ENCODE peak calls at places on chromosome 2, in nine cellular contexts. U is fibroblast of mammary gland, W is HepG2, T is astrocyte of the cerebellum, V is A549, A is Peyer's patch, J is upper lobe of right lung, X is astrocyte, N is mesothelial cell of epicardium. O is an unnamed sample.

GRCh38 chr2:20457027-20457426 is 10.2 kb downstream of the RHOB start:
- DNase-seq in N (no peak), U (peak), J (no peak), X (peak), A (peak), T (no peak), W (no peak), V (no peak), O (no peak)

GRCh38 chr2:180520816-180521595 is 459.4 kb upstream of the UBE2E3 start:
- DNase-seq in N (no peak), A (no peak), V (peak), W (peak), J (no peak), X (peak), T (no peak), U (peak), O (peak)

GRCh38 chr2:72920317-72921087 is 3.2 kb downstream of the EMX1 start:
- DNase-seq in J (no peak), A (peak), U (peak), V (no peak), T (no peak), N (peak), X (peak), W (no peak), O (peak)

GRCh38 chr2:53435610-53436009 is 332.0 kb upstream of the CHAC2 start:
- DNase-seq in U (no peak), A (no peak), T (no peak), V (no peak), J (no peak), W (no peak), X (no peak), N (no peak), O (no peak)

GRCh38 chr2:82641781-82642180 is 1817.3 kb downstream of the SUCLG1 start:
- DNase-seq in W (no peak), J (no peak), V (no peak), N (no peak), A (no peak), X (peak), U (no peak), T (no peak), O (no peak)

GRCh38 chr2:118177318-118177717 is 89.0 kb downstream of the INSIG2 start:
- DNase-seq in V (no peak), J (no peak), W (no peak), T (no peak), X (no peak), A (no peak), N (no peak), U (no peak), O (no peak)

GRCh38 chr2:195411219-195411687 is 245.8 kb upstream of the SLC39A10 start:
- DNase-seq in V (no peak), J (no peak), X (peak), N (no peak), W (no peak), A (no peak), U (peak), T (peak), O (peak)

GRCh38 chr2:181038796-181039195 is 58.4 kb downstream of the UBE2E3 start:
- DNase-seq in A (no peak), U (peak), V (no peak), X (peak), N (no peak), T (no peak), J (no peak), W (no peak), O (no peak)

GRCh38 chr2:1377473-1377872 is 35.8 kb upstream of the TPO start:
- DNase-seq in A (no peak), U (no peak), J (no peak), N (no peak), T (no peak), X (no peak), V (no peak), W (no peak), O (no peak)

GRCh38 chr2:179059026-179059680 is 9.2 kb upstream of the CCDC141 start:
- DNase-seq in X (no peak), W (no peak), N (no peak), A (no peak), V (no peak), T (no peak), U (no peak), J (no peak), O (no peak)

GRCh38 chr2:237059155-237059875 is 26.4 kb upstream of the COPS8 start:
- DNase-seq in A (no peak), T (no peak), V (no peak), N (no peak), W (no peak), U (no peak), J (no peak), X (no peak), O (no peak)

GRCh38 chr2:113834057-113834720 is 55.7 kb upstream of the ACTR3 start:
- DNase-seq in A (no peak), X (no peak), J (no peak), N (no peak), W (no peak), U (no peak), T (no peak), V (no peak), O (no peak)

GRCh38 chr2:195929531-195929930 is 139.1 kb downstream of the DNAH7 start:
- DNase-seq in V (no peak), U (no peak), N (no peak), X (no peak), T (no peak), J (no peak), A (no peak), W (no peak), O (no peak)

GRCh38 chr2:129188451-129188850 is 791.0 kb upstream of the RAB6C start:
- DNase-seq in V (no peak), X (no peak), A (no peak), W (no peak), T (no peak), N (no peak), J (no peak), U (no peak), O (no peak)

GRCh38 chr2:140274891-140275290 is 1494.7 kb upstream of the NXPH2 start:
- DNase-seq in T (no peak), A (no peak), N (no peak), J (no peak), X (no peak), U (no peak), V (no peak), W (no peak), O (no peak)

GRCh38 chr2:148874868-148875341 is at the start of gene KIF5C:
- DNase-seq in V (peak), N (peak), A (peak), X (peak), U (peak), T (peak), W (peak), J (peak), O (peak)

GRCh38 chr2:1564506-1564905 is 151.2 kb downstream of the TPO start:
- DNase-seq in W (no peak), A (no peak), J (no peak), N (no peak), U (no peak), T (no peak), V (no peak), X (no peak), O (no peak)

GRCh38 chr2:111975053-111975552 is 76.7 kb downstream of the MERTK start:
- DNase-seq in T (peak), N (no peak), V (peak), U (peak), X (peak), A (peak), J (no peak), W (peak), O (peak)

GRCh38 chr2:72924353-72925240 is 7.3 kb downstream of the EMX1 start:
- DNase-seq in T (no peak), A (peak), X (no peak), W (no peak), J (peak), N (peak), U (no peak), V (no peak), O (no peak)

GRCh38 chr2:176575237-176575744 is 306.0 kb downstream of the MTX2 start:
- DNase-seq in X (no peak), A (no peak), W (no peak), J (no peak), U (no peak), N (no peak), V (no peak), T (no peak), O (no peak)

GRCh38 chr2:50529600-50530218 is 502.2 kb downstream of the NRXN1 start:
- DNase-seq in T (peak), A (no peak), W (peak), U (peak), X (peak), V (peak), N (no peak), J (no peak), O (peak)

GRCh38 chr2:124585277-124585676 is 560.2 kb downstream of the CNTNAP5 start:
- DNase-seq in A (no peak), W (peak), N (no peak), X (no peak), J (no peak), U (no peak), V (no peak), T (no peak), O (no peak)

GRCh38 chr2:37284386-37284785 is 40.2 kb downstream of the PRKD3 start:
- DNase-seq in T (no peak), W (no peak), J (no peak), N (no peak), X (no peak), A (no peak), U (peak), V (no peak), O (peak)

GRCh38 chr2:37282746-37283145 is 41.9 kb downstream of the PRKD3 start:
- DNase-seq in X (peak), J (no peak), A (no peak), U (no peak), N (no peak), T (no peak), V (no peak), W (no peak), O (peak)

GRCh38 chr2:37283207-37283606 is 41.4 kb downstream of the PRKD3 start:
- DNase-seq in V (no peak), J (no peak), X (peak), A (no peak), U (peak), N (no peak), W (no peak), T (peak), O (peak)

GRCh38 chr2:37276291-37276690 is 44.8 kb downstream of the NDUFAF7 start:
- DNase-seq in V (no peak), N (no peak), T (no peak), W (no peak), X (no peak), U (no peak), J (no peak), A (no peak), O (no peak)

GRCh38 chr2:37281916-37282315 is 42.7 kb downstream of the PRKD3 start:
- DNase-seq in X (no peak), N (no peak), W (no peak), A (no peak), J (no peak), U (no peak), V (no peak), T (no peak), O (no peak)
- TF ChIP-seq CTCF in X (no peak), N (no peak), W (peak), A (no peak), J (no peak), U (peak), V (peak), T (no peak), O (no peak)

GRCh38 chr2:142796161-142796560 is 81.3 kb upstream of the KYNU start:
- DNase-seq in T (no peak), W (peak), V (peak), N (no peak), J (no peak), X (no peak), U (no peak), A (no peak), O (no peak)
- TF ChIP-seq CTCF in T (no peak), W (peak), V (no peak), N (no peak), J (no peak), X (no peak), U (no peak), A (no peak), O (no peak)

DNA sequence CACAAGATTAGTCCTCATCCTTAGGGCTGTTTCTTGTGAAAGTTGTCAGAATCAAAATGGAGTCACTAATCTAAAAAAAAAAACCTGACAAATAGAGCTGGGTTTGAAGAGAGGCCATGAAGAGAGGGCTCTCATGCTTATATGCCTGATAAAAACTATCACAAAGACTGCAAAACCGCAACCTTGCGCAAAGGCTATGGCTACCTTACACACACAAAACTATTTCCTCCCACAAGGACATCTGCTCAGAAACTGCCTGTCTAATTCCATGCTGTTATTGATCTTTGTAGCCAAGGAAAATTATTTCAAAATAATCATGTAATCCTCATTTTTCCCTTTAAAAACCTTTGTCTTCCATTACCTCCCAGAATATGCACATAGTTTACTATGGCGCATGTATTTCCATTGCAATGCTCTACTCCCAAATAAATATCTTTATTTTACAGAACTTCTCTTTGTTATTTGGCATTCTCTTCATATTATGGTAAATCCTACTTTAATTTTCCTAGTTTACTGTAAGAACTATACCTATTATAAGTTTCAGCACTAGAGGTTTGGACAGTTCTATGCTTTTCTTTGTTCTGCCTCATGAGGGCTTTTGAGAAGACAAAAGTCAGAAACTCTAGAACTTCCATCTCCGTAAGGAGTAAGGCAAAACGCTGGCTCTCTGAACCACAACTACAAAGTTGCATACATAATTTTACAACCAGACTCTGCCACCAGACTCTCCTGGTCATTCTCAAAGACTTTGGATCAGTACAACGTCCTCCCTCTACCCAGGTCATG is 9.6 kb upstream of the DPYSL5 start:
- DNase-seq in A (no peak), J (no peak), W (no peak), T (peak), X (peak), U (peak), N (no peak), V (no peak), O (peak)
- TF ChIP-seq CTCF in A (no peak), J (no peak), W (no peak), T (no peak), X (no peak), U (no peak), N (no peak), V (no peak), O (peak)

DNA sequence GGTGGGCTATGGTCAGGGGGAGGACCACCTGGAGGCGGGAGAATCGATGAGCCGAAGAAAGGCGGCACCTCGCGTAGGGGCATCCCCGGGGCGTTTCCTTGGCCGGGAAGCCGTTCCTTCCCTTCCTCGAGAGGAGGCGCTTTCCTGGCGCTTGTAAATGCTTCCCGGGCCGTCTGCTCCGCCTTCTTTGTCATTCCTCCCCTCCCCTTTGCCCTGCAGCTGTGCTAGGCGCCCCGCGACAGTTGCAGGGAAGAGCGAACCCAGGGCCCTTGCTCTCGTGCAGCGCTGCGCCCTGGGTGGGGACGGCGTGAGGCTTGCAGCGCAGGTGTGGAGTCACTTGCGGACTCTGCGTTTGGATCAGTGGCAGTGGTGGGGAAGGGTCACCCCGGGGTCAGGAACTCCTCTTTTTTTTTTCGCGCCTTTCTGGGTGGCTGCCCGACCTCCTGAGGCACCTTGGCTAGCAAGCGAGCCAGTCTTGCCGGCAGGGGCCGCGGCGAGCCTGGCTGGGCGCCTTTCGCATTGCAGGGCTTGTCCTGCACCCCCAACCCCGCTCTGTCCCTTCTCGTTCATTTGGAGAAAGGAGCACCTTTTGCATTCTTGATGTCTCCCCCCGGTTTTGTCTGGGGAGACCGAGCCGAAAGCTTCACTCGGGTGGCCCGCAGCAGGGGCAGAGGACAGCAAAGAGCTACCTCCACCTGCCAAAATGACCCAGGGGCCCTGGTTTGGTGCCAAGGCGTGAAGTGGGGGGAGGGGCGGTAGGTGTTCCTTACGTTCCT is 858 bp downstream of the KCNS3 start:
- DNase-seq in J (peak), W (no peak), N (peak), V (peak), X (peak), A (peak), T (peak), U (peak), O (peak)
- TF ChIP-seq CTCF in J (peak), W (peak), N (no peak), V (no peak), X (no peak), A (no peak), T (peak), U (peak), O (peak)

DNA sequence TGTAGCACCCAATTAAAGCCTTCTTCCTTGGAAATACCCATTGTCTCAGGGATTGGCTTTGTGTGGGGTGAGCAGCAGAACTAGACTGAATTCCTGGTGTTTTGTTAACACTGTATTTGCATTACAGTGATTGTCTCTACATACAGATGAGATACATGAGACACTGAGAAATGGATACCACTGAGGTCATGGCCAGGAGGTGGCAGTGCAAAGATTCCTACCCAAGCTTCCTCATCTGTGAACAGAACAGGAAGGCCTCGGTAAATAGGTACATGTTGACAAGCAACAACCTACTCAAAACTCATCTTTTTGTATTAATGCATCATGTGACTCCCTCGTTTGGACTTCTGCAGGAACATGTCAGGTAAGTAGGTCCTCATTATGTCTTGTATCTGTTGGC is 445.8 kb upstream of the RGPD4 start:
- DNase-seq in V (no peak), A (no peak), N (no peak), X (no peak), W (no peak), T (no peak), U (no peak), J (no peak), O (no peak)
- TF ChIP-seq CTCF in V (no peak), A (no peak), N (no peak), X (no peak), W (no peak), T (no peak), U (no peak), J (no peak), O (no peak)

GRCh38 chr2:218658671-218659257 is 659 bp downstream of the ZNF142 start:
- DNase-seq in X (peak), U (peak), W (peak), V (peak), A (peak), N (no peak), J (no peak), T (no peak), O (peak)
- TF ChIP-seq CTCF in X (peak), U (peak), W (peak), V (peak), A (no peak), N (no peak), J (peak), T (peak), O (peak)

DNA sequence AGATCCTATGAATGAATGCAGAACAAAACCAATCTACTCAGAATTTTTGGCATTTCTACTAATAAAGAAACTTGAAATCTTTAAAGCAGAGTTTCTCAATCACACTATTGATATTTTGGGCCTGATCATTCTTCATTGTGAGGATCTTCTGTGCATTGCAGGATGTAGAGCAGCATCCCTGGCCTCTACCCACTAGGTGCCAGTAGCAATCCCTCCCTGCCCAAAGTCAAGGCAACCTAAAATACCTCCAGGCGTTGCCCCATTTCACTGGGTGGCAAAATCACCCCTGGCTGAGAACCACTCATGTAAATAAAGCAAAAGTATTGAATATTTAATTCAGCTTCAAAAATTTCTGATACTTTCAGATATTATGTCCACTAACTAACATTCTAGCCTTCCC is 213.0 kb downstream of the SP3 start:
- DNase-seq in X (no peak), N (no peak), A (no peak), V (peak), J (no peak), U (peak), T (no peak), W (no peak), O (peak)
- TF ChIP-seq CTCF in X (peak), N (no peak), A (no peak), V (peak), J (no peak), U (peak), T (peak), W (no peak), O (peak)

DNA sequence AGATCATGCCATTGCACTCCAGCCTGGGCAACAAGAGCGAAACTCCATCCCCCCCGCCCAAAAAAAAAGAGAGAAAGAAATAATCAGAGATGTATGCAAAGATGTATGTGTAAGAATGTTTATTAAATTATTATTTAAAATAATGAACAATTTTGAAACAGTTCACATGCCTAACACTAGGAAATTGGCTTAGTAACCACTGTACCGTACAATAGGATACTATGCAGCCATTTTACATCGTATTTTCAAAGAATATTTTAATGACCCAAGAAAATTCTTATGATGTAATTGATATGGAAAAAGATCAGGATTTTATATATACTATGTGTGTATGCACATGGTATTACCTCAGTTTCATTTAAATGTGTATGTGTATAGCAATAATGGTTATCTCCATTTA is 190.5 kb downstream of the ZFP36L2 start:
- DNase-seq in U (no peak), A (no peak), T (no peak), V (no peak), J (no peak), W (no peak), X (no peak), N (no peak), O (no peak)
- TF ChIP-seq CTCF in U (no peak), A (no peak), T (no peak), V (no peak), J (no peak), W (no peak), X (no peak), N (no peak), O (peak)

GRCh38 chr2:202072226-202072625 is 829 bp upstream of the KIAA2012 start:
- DNase-seq in N (no peak), T (no peak), U (no peak), X (no peak), W (peak), V (peak), A (no peak), J (no peak), O (no peak)
- TF ChIP-seq CTCF in N (no peak), T (no peak), U (peak), X (no peak), W (peak), V (no peak), A (no peak), J (no peak), O (no peak)

O was measured in AG10803.